ENCODE peak calls at places on chromosomes 13 and 19, in eight cellular contexts. P, Y, Z, R, S, B, Q and G are unnamed samples.

GRCh38 chr19:3733549-3734309 is 25.5 kb downstream of the TJP3 start:
- DNase-seq in P (no peak), Y (no peak), Z (no peak), R (no peak), S (no peak), B (no peak), Q (no peak), G (no peak)

GRCh38 chr19:14089662-14090508 is 666 bp downstream of the SAMD1 start:
- DNase-seq in P (peak; percentile 64), Y (no peak), Z (no peak), R (peak; percentile 74), S (no peak), B (peak; percentile 35), Q (peak; percentile 79), G (no peak)

GRCh38 chr13:45811891-45812583 is 39.5 kb downstream of the SIAH3 start:
- DNase-seq in P (no peak), Y (no peak), Z (no peak), R (no peak), S (no peak), B (no peak), Q (peak; percentile 89), G (no peak)

GRCh38 chr13:21752501-21752900 is 81.6 kb downstream of the FGF9 start:
- DNase-seq in P (no peak), Y (no peak), Z (no peak), R (no peak), S (no peak), B (no peak), Q (no peak), G (no peak)

GRCh38 chr13:43878897-43879322 is 630 bp downstream of the CCDC122 start:
- DNase-seq in P (peak; percentile 72), Y (peak; percentile 93), Z (peak; percentile 92), R (no peak), S (no peak), B (peak; percentile 77), Q (peak; percentile 48), G (peak; percentile 88)

GRCh38 chr13:38308736-38309135 is 40.9 kb upstream of the UFM1 start:
- DNase-seq in P (peak; percentile 2), Y (no peak), Z (no peak), R (no peak), S (peak; percentile 29), B (peak; percentile 41), Q (peak; percentile 99), G (no peak)

GRCh38 chr19:41934849-41935374 is 6.7 kb upstream of the ERFL start:
- DNase-seq in P (peak; percentile 42), Y (peak; percentile 63), Z (no peak), R (peak; percentile 94), S (no peak), B (peak; percentile 28), Q (peak; percentile 56), G (peak; percentile 92)

GRCh38 chr19:46755077-46755852 is 9.0 kb upstream of the STRN4 start:
- DNase-seq in P (peak; percentile 88), Y (no peak), Z (no peak), R (no peak), S (no peak), B (no peak), Q (no peak), G (no peak)

GRCh38 chr13:70090036-70090723 is 17.4 kb upstream of the ATXN8OS start:
- DNase-seq in P (no peak), Y (no peak), Z (no peak), R (no peak), S (no peak), B (no peak), Q (no peak), G (no peak)

GRCh38 chr13:46738055-46738454 is 58.9 kb downstream of the ESD start:
- DNase-seq in P (peak; percentile 14), Y (no peak), Z (no peak), R (no peak), S (no peak), B (no peak), Q (no peak), G (no peak)

GRCh38 chr13:112448621-112449544 is 72.7 kb downstream of the SPACA7 start:
- DNase-seq in P (no peak), Y (no peak), Z (peak; percentile 74), R (no peak), S (no peak), B (no peak), Q (no peak), G (peak; percentile 75)

GRCh38 chr13:19782049-19782726 is 557 bp downstream of the PSPC1 start:
- DNase-seq in P (peak; percentile 57), Y (peak; percentile 53), Z (peak; percentile 92), R (peak; percentile 69), S (no peak), B (peak; percentile 36), Q (peak; percentile 57), G (peak; percentile 87)

GRCh38 chr13:109610517-109610916 is 175.9 kb downstream of the IRS2 start:
- DNase-seq in P (peak; percentile 7), Y (no peak), Z (no peak), R (no peak), S (no peak), B (no peak), Q (peak; percentile 45), G (no peak)

GRCh38 chr13:106078191-106078590 is 457.3 kb downstream of the EFNB2 start:
- DNase-seq in P (no peak), Y (no peak), Z (no peak), R (no peak), S (no peak), B (peak; percentile 53), Q (no peak), G (no peak)

GRCh38 chr13:49791214-49791752 is 1.2 kb downstream of the KPNA3 start:
- DNase-seq in P (peak; percentile 63), Y (no peak), Z (no peak), R (no peak), S (no peak), B (peak; percentile 5), Q (peak; percentile 38), G (no peak)

GRCh38 chr13:99600318-99600717 is 99.0 kb downstream of the TM9SF2 start:
- DNase-seq in P (no peak), Y (no peak), Z (no peak), R (no peak), S (no peak), B (no peak), Q (no peak), G (no peak)

GRCh38 chr13:30179547-30180256 is 127.6 kb downstream of the KATNAL1 start:
- DNase-seq in P (no peak), Y (no peak), Z (no peak), R (no peak), S (no peak), B (no peak), Q (no peak), G (no peak)

GRCh38 chr19:18520848-18521691 is 800 bp downstream of the ELL start:
- DNase-seq in P (no peak), Y (no peak), Z (no peak), R (peak; percentile 26), S (no peak), B (no peak), Q (peak; percentile 20), G (no peak)

GRCh38 chr13:81990652-81991051 is 1649.7 kb upstream of the SPRY2 start:
- DNase-seq in P (no peak), Y (no peak), Z (no peak), R (no peak), S (no peak), B (no peak), Q (no peak), G (no peak)

GRCh38 chr19:45814166-45814780 is 835 bp downstream of the RSPH6A start:
- DNase-seq in P (no peak), Y (no peak), Z (no peak), R (no peak), S (no peak), B (no peak), Q (peak; percentile 81), G (no peak)

GRCh38 chr19:10007366-10007765 is 2.9 kb downstream of the COL5A3 start:
- DNase-seq in P (no peak), Y (no peak), Z (peak; percentile 92), R (no peak), S (no peak), B (no peak), Q (no peak), G (no peak)

GRCh38 chr19:39145180-39145953 is 19.8 kb downstream of the PAK4 start:
- DNase-seq in P (no peak), Y (no peak), Z (no peak), R (no peak), S (no peak), B (no peak), Q (no peak), G (no peak)

GRCh38 chr13:93172109-93172508 is 54.5 kb upstream of the GPC6 start:
- DNase-seq in P (no peak), Y (no peak), Z (no peak), R (no peak), S (no peak), B (no peak), Q (no peak), G (no peak)
- TF ChIP-seq CTCF in P (no peak), Y (no peak), Z (no peak), R (peak; percentile 68), S (no peak), B (peak; percentile 40), Q (no peak), G (peak; percentile 35)

DNA sequence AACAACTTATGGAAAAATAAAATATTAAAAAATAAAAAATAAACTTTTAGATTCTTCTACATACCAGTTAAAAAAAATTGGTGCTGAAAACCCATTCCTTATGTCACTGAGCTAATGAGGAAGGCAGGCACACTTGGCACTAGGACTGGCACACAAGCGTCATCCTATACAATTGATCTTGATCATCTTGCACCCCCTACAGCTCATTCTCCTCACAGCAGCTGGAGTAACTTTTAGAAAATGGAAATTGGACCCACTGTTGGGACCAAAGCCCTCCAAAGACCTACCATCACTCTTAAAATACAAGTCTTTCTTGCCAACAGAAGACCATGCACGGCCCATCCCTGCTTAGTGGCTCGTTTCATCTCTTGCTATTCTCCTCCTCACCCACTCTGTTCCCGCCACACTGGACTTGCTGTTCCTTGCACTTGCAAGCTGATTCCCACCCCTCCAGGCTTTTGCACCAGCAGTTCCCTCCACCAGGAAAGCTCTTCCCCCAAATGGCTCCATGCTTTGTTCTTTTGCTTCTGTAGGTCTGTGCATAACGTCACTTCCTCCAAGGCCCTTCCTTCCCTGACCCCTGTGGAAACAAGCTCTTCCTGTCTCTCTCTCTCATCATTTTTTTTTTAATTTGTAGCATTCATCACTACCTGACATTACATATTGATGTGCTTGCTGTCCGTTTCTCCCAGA is 11.6 kb downstream of the CTU1 start:
- DNase-seq in P (no peak), Y (no peak), Z (no peak), R (no peak), S (no peak), B (no peak), Q (no peak), G (no peak)
- TF ChIP-seq CTCF in P (peak; percentile 13), Y (no peak), Z (no peak), R (no peak), S (no peak), B (peak; percentile 40), Q (peak; percentile 49), G (peak; percentile 12)

GRCh38 chr13:23175920-23176319 is 4.9 kb upstream of the SGCG start:
- DNase-seq in P (peak; percentile 40), Y (no peak), Z (no peak), R (no peak), S (no peak), B (no peak), Q (peak; percentile 10), G (no peak)
- TF ChIP-seq CTCF in P (no peak), Y (peak; percentile 60), Z (peak; percentile 22), R (peak; percentile 64), S (peak; percentile 18), B (peak; percentile 17), Q (no peak), G (peak; percentile 50)

GRCh38 chr19:49533551-49534488 is 6.0 kb downstream of the RCN3 start:
- DNase-seq in P (peak; percentile 54), Y (peak; percentile 74), Z (peak; percentile 95), R (peak; percentile 87), S (no peak), B (peak; percentile 44), Q (peak; percentile 70), G (peak; percentile 91)
- TF ChIP-seq CTCF in P (no peak), Y (peak; percentile 37), Z (peak; percentile 20), R (peak; percentile 63), S (no peak), B (peak; percentile 48), Q (peak; percentile 46), G (peak; percentile 39)